ENCODE peak calls at places on chromosomes 5 and 9, in five cellular contexts. One of them, this sample, is unnamed.

GRCh38 chr5:17794829-17795228 is 160.6 kb downstream of the TAF11L14 start:
- DNase-seq in stimulated activated naive B cell treated with anti-CD40 and anti-IgM and Interleukin-4, amounts not matched to agents 10 μg/mL and 1 μg/mL and 100 μg/mL, for 72 hours: peak
- DNase-seq in activated naive CD4-positive, alpha-beta T cell: no peak
- DNase-seq in GM20000: no peak
- DNase-seq in stimulated activated CD8-positive, alpha-beta memory T cell treated with anti-CD3 and anti-CD28 coated beads, Interleukin-4, amount 100 ng/mL, for 1 hour: no peak
- DNase-seq in this sample: no peak

GRCh38 chr5:118999696-119000095 is 11.3 kb upstream of the DTWD2 start:
- DNase-seq in stimulated activated naive B cell treated with anti-CD40 and anti-IgM and Interleukin-4, amounts not matched to agents 10 μg/mL and 1 μg/mL and 100 μg/mL, for 72 hours: no peak
- DNase-seq in GM20000: no peak
- DNase-seq in stimulated activated CD8-positive, alpha-beta memory T cell treated with anti-CD3 and anti-CD28 coated beads, Interleukin-4, amount 100 ng/mL, for 1 hour: no peak
- DNase-seq in activated naive CD4-positive, alpha-beta T cell: no peak
- DNase-seq in this sample: no peak

GRCh38 chr5:35971186-35971877 is 19.9 kb downstream of the UGT3A1 start:
- DNase-seq in GM20000: no peak
- DNase-seq in activated naive CD4-positive, alpha-beta T cell: no peak
- DNase-seq in stimulated activated naive B cell treated with anti-CD40 and anti-IgM and Interleukin-4, amounts not matched to agents 10 μg/mL and 1 μg/mL and 100 μg/mL, for 72 hours: no peak
- DNase-seq in stimulated activated CD8-positive, alpha-beta memory T cell treated with anti-CD3 and anti-CD28 coated beads, Interleukin-4, amount 100 ng/mL, for 1 hour: no peak
- DNase-seq in this sample: no peak

GRCh38 chr5:24823625-24824024 is 178.8 kb upstream of the CDH10 start:
- DNase-seq in stimulated activated CD8-positive, alpha-beta memory T cell treated with anti-CD3 and anti-CD28 coated beads, Interleukin-4, amount 100 ng/mL, for 1 hour: no peak
- DNase-seq in GM20000: no peak
- DNase-seq in stimulated activated naive B cell treated with anti-CD40 and anti-IgM and Interleukin-4, amounts not matched to agents 10 μg/mL and 1 μg/mL and 100 μg/mL, for 72 hours: no peak
- DNase-seq in activated naive CD4-positive, alpha-beta T cell: no peak
- DNase-seq in this sample: no peak

GRCh38 chr9:125146247-125146646 is 2.9 kb upstream of the SCAI start:
- DNase-seq in stimulated activated CD8-positive, alpha-beta memory T cell treated with anti-CD3 and anti-CD28 coated beads, Interleukin-4, amount 100 ng/mL, for 1 hour: no peak
- DNase-seq in GM20000: no peak
- DNase-seq in activated naive CD4-positive, alpha-beta T cell: no peak
- DNase-seq in stimulated activated naive B cell treated with anti-CD40 and anti-IgM and Interleukin-4, amounts not matched to agents 10 μg/mL and 1 μg/mL and 100 μg/mL, for 72 hours: no peak
- DNase-seq in this sample: no peak

GRCh38 chr5:142981886-142982820 is 212.0 kb downstream of the ARHGAP26 start:
- DNase-seq in stimulated activated naive B cell treated with anti-CD40 and anti-IgM and Interleukin-4, amounts not matched to agents 10 μg/mL and 1 μg/mL and 100 μg/mL, for 72 hours: no peak
- DNase-seq in GM20000: no peak
- DNase-seq in stimulated activated CD8-positive, alpha-beta memory T cell treated with anti-CD3 and anti-CD28 coated beads, Interleukin-4, amount 100 ng/mL, for 1 hour: no peak
- DNase-seq in activated naive CD4-positive, alpha-beta T cell: no peak
- DNase-seq in this sample: no peak

GRCh38 chr5:6812800-6813731 is 99.8 kb downstream of the TENT4A start:
- DNase-seq in stimulated activated CD8-positive, alpha-beta memory T cell treated with anti-CD3 and anti-CD28 coated beads, Interleukin-4, amount 100 ng/mL, for 1 hour: no peak
- DNase-seq in GM20000: no peak
- DNase-seq in stimulated activated naive B cell treated with anti-CD40 and anti-IgM and Interleukin-4, amounts not matched to agents 10 μg/mL and 1 μg/mL and 100 μg/mL, for 72 hours: no peak
- DNase-seq in activated naive CD4-positive, alpha-beta T cell: no peak
- DNase-seq in this sample: no peak

GRCh38 chr9:88477300-88477751 is 57.7 kb upstream of the NXNL2 start:
- DNase-seq in stimulated activated naive B cell treated with anti-CD40 and anti-IgM and Interleukin-4, amounts not matched to agents 10 μg/mL and 1 μg/mL and 100 μg/mL, for 72 hours: no peak
- DNase-seq in stimulated activated CD8-positive, alpha-beta memory T cell treated with anti-CD3 and anti-CD28 coated beads, Interleukin-4, amount 100 ng/mL, for 1 hour: no peak
- DNase-seq in GM20000: peak
- DNase-seq in activated naive CD4-positive, alpha-beta T cell: no peak
- DNase-seq in this sample: no peak

GRCh38 chr5:1789838-1790462 is 9.7 kb downstream of the MRPL36 start:
- DNase-seq in stimulated activated naive B cell treated with anti-CD40 and anti-IgM and Interleukin-4, amounts not matched to agents 10 μg/mL and 1 μg/mL and 100 μg/mL, for 72 hours: no peak
- DNase-seq in stimulated activated CD8-positive, alpha-beta memory T cell treated with anti-CD3 and anti-CD28 coated beads, Interleukin-4, amount 100 ng/mL, for 1 hour: no peak
- DNase-seq in GM20000: no peak
- DNase-seq in activated naive CD4-positive, alpha-beta T cell: no peak
- DNase-seq in this sample: no peak

GRCh38 chr5:147979761-147980160 is 73.4 kb upstream of the C5orf46 start:
- DNase-seq in GM20000: no peak
- DNase-seq in activated naive CD4-positive, alpha-beta T cell: no peak
- DNase-seq in stimulated activated CD8-positive, alpha-beta memory T cell treated with anti-CD3 and anti-CD28 coated beads, Interleukin-4, amount 100 ng/mL, for 1 hour: no peak
- DNase-seq in stimulated activated naive B cell treated with anti-CD40 and anti-IgM and Interleukin-4, amounts not matched to agents 10 μg/mL and 1 μg/mL and 100 μg/mL, for 72 hours: no peak
- DNase-seq in this sample: no peak

GRCh38 chr9:127714916-127715442 is 484 bp downstream of the PTRH1 start:
- DNase-seq in activated naive CD4-positive, alpha-beta T cell: no peak
- DNase-seq in GM20000: peak
- DNase-seq in stimulated activated naive B cell treated with anti-CD40 and anti-IgM and Interleukin-4, amounts not matched to agents 10 μg/mL and 1 μg/mL and 100 μg/mL, for 72 hours: no peak
- DNase-seq in stimulated activated CD8-positive, alpha-beta memory T cell treated with anti-CD3 and anti-CD28 coated beads, Interleukin-4, amount 100 ng/mL, for 1 hour: no peak
- DNase-seq in this sample: no peak

GRCh38 chr9:3863114-3863528 is 337.3 kb upstream of the RFX3 start:
- DNase-seq in activated naive CD4-positive, alpha-beta T cell: no peak
- DNase-seq in GM20000: no peak
- DNase-seq in stimulated activated CD8-positive, alpha-beta memory T cell treated with anti-CD3 and anti-CD28 coated beads, Interleukin-4, amount 100 ng/mL, for 1 hour: no peak
- DNase-seq in stimulated activated naive B cell treated with anti-CD40 and anti-IgM and Interleukin-4, amounts not matched to agents 10 μg/mL and 1 μg/mL and 100 μg/mL, for 72 hours: no peak
- DNase-seq in this sample: no peak

GRCh38 chr9:109194157-109194556 is 27.1 kb upstream of the FRRS1L start:
- DNase-seq in stimulated activated naive B cell treated with anti-CD40 and anti-IgM and Interleukin-4, amounts not matched to agents 10 μg/mL and 1 μg/mL and 100 μg/mL, for 72 hours: no peak
- DNase-seq in GM20000: no peak
- DNase-seq in activated naive CD4-positive, alpha-beta T cell: no peak
- DNase-seq in stimulated activated CD8-positive, alpha-beta memory T cell treated with anti-CD3 and anti-CD28 coated beads, Interleukin-4, amount 100 ng/mL, for 1 hour: no peak
- DNase-seq in this sample: no peak

GRCh38 chr5:145158654-145159199 is 676.4 kb downstream of the PRELID2 start:
- DNase-seq in GM20000: no peak
- DNase-seq in stimulated activated naive B cell treated with anti-CD40 and anti-IgM and Interleukin-4, amounts not matched to agents 10 μg/mL and 1 μg/mL and 100 μg/mL, for 72 hours: no peak
- DNase-seq in stimulated activated CD8-positive, alpha-beta memory T cell treated with anti-CD3 and anti-CD28 coated beads, Interleukin-4, amount 100 ng/mL, for 1 hour: no peak
- DNase-seq in activated naive CD4-positive, alpha-beta T cell: no peak
- DNase-seq in this sample: no peak

GRCh38 chr5:65489119-65489518 is 7.4 kb upstream of the ADAMTS6 start:
- DNase-seq in GM20000: no peak
- DNase-seq in stimulated activated CD8-positive, alpha-beta memory T cell treated with anti-CD3 and anti-CD28 coated beads, Interleukin-4, amount 100 ng/mL, for 1 hour: no peak
- DNase-seq in stimulated activated naive B cell treated with anti-CD40 and anti-IgM and Interleukin-4, amounts not matched to agents 10 μg/mL and 1 μg/mL and 100 μg/mL, for 72 hours: no peak
- DNase-seq in activated naive CD4-positive, alpha-beta T cell: no peak
- DNase-seq in this sample: no peak

GRCh38 chr9:92146610-92147009 is 31.4 kb upstream of the SPTLC1 start:
- DNase-seq in stimulated activated naive B cell treated with anti-CD40 and anti-IgM and Interleukin-4, amounts not matched to agents 10 μg/mL and 1 μg/mL and 100 μg/mL, for 72 hours: no peak
- DNase-seq in activated naive CD4-positive, alpha-beta T cell: no peak
- DNase-seq in stimulated activated CD8-positive, alpha-beta memory T cell treated with anti-CD3 and anti-CD28 coated beads, Interleukin-4, amount 100 ng/mL, for 1 hour: no peak
- DNase-seq in GM20000: no peak
- DNase-seq in this sample: no peak

GRCh38 chr5:68379275-68380026 is 163.9 kb downstream of the PIK3R1 start:
- DNase-seq in stimulated activated CD8-positive, alpha-beta memory T cell treated with anti-CD3 and anti-CD28 coated beads, Interleukin-4, amount 100 ng/mL, for 1 hour: no peak
- DNase-seq in activated naive CD4-positive, alpha-beta T cell: no peak
- DNase-seq in GM20000: no peak
- DNase-seq in stimulated activated naive B cell treated with anti-CD40 and anti-IgM and Interleukin-4, amounts not matched to agents 10 μg/mL and 1 μg/mL and 100 μg/mL, for 72 hours: no peak
- DNase-seq in this sample: no peak

GRCh38 chr5:88761269-88761880 is 121.6 kb downstream of the MEF2C start:
- DNase-seq in GM20000: no peak
- DNase-seq in activated naive CD4-positive, alpha-beta T cell: no peak
- DNase-seq in stimulated activated CD8-positive, alpha-beta memory T cell treated with anti-CD3 and anti-CD28 coated beads, Interleukin-4, amount 100 ng/mL, for 1 hour: no peak
- DNase-seq in stimulated activated naive B cell treated with anti-CD40 and anti-IgM and Interleukin-4, amounts not matched to agents 10 μg/mL and 1 μg/mL and 100 μg/mL, for 72 hours: no peak
- DNase-seq in this sample: no peak

GRCh38 chr5:150068472-150068871 is 17.9 kb downstream of the CSF1R start:
- DNase-seq in stimulated activated CD8-positive, alpha-beta memory T cell treated with anti-CD3 and anti-CD28 coated beads, Interleukin-4, amount 100 ng/mL, for 1 hour: no peak
- DNase-seq in activated naive CD4-positive, alpha-beta T cell: no peak
- DNase-seq in stimulated activated naive B cell treated with anti-CD40 and anti-IgM and Interleukin-4, amounts not matched to agents 10 μg/mL and 1 μg/mL and 100 μg/mL, for 72 hours: no peak
- DNase-seq in GM20000: no peak
- DNase-seq in this sample: no peak

GRCh38 chr9:37433754-37434435 is 11.4 kb downstream of the GRHPR start:
- DNase-seq in activated naive CD4-positive, alpha-beta T cell: no peak
- DNase-seq in stimulated activated naive B cell treated with anti-CD40 and anti-IgM and Interleukin-4, amounts not matched to agents 10 μg/mL and 1 μg/mL and 100 μg/mL, for 72 hours: no peak
- DNase-seq in stimulated activated CD8-positive, alpha-beta memory T cell treated with anti-CD3 and anti-CD28 coated beads, Interleukin-4, amount 100 ng/mL, for 1 hour: no peak
- DNase-seq in GM20000: no peak
- DNase-seq in this sample: no peak

GRCh38 chr9:121684381-121685145 is 33.1 kb downstream of the DAB2IP start:
- DNase-seq in stimulated activated naive B cell treated with anti-CD40 and anti-IgM and Interleukin-4, amounts not matched to agents 10 μg/mL and 1 μg/mL and 100 μg/mL, for 72 hours: no peak
- DNase-seq in stimulated activated CD8-positive, alpha-beta memory T cell treated with anti-CD3 and anti-CD28 coated beads, Interleukin-4, amount 100 ng/mL, for 1 hour: no peak
- DNase-seq in GM20000: peak
- DNase-seq in activated naive CD4-positive, alpha-beta T cell: no peak
- DNase-seq in this sample: no peak

GRCh38 chr9:127444283-127444920 is 6.8 kb downstream of the RPL12 start:
- DNase-seq in GM20000: no peak
- DNase-seq in stimulated activated CD8-positive, alpha-beta memory T cell treated with anti-CD3 and anti-CD28 coated beads, Interleukin-4, amount 100 ng/mL, for 1 hour: no peak
- DNase-seq in activated naive CD4-positive, alpha-beta T cell: no peak
- DNase-seq in stimulated activated naive B cell treated with anti-CD40 and anti-IgM and Interleukin-4, amounts not matched to agents 10 μg/mL and 1 μg/mL and 100 μg/mL, for 72 hours: no peak
- DNase-seq in this sample: no peak

GRCh38 chr5:132385321-132386105 is 16.0 kb downstream of the SLC22A5 start:
- DNase-seq in GM20000: peak
- DNase-seq in activated naive CD4-positive, alpha-beta T cell: no peak
- DNase-seq in stimulated activated CD8-positive, alpha-beta memory T cell treated with anti-CD3 and anti-CD28 coated beads, Interleukin-4, amount 100 ng/mL, for 1 hour: peak
- DNase-seq in stimulated activated naive B cell treated with anti-CD40 and anti-IgM and Interleukin-4, amounts not matched to agents 10 μg/mL and 1 μg/mL and 100 μg/mL, for 72 hours: peak
- DNase-seq in this sample: no peak